ENCODE peak calls at places on chromosome 1, in seven cellular contexts. L is stimulated activated naive CD8-positive, alpha-beta T cell treated with anti-CD3 and anti-CD28 coated beads, Interleukin-15, amount 100 ng/mL, for 72 hours; M is stimulated activated CD8-positive, alpha-beta memory T cell treated with anti-CD3 and anti-CD28 coated beads, Interleukin-7, amount 100 ng/mL, for 24 hours; R is left ventricle myocardium inferior; F is MCF 10A; S is mucosa of gallbladder; E is SHP77. W is an unnamed sample.

GRCh38 chr1:86706018-86706417 is 1.6 kb downstream of the SH3GLB1 start:
- DNase-seq in F (peak; percentile 20), M (no peak), S (no peak), L (no peak), E (no peak), R (no peak), W (no peak)

GRCh38 chr1:225442156-225442555 is 14.3 kb upstream of the LBR start:
- DNase-seq in S (no peak), L (no peak), R (no peak), E (no peak), F (no peak), M (no peak), W (no peak)

GRCh38 chr1:22747021-22747734 is 36.5 kb downstream of the EPHB2 start:
- DNase-seq in S (no peak), M (no peak), F (peak; percentile 62), L (no peak), E (no peak), R (no peak), W (no peak)

GRCh38 chr1:157838966-157839365 is 2.6 kb downstream of the CD5L start:
- DNase-seq in M (no peak), R (no peak), L (no peak), F (no peak), E (no peak), S (no peak), W (no peak)

GRCh38 chr1:212677573-212677972 is 22.1 kb downstream of the BATF3 start:
- DNase-seq in E (no peak), L (no peak), R (no peak), M (no peak), F (no peak), S (no peak), W (no peak)

GRCh38 chr1:230423936-230424335 is 2.2 kb downstream of the PGBD5 start:
- DNase-seq in E (no peak), L (no peak), R (no peak), S (no peak), M (no peak), F (peak; percentile 53), W (no peak)

GRCh38 chr1:40592107-40592773 is 60.8 kb downstream of the ZNF684 start:
- DNase-seq in S (peak; percentile 19), R (no peak), E (peak; percentile 37), F (peak; percentile 64), L (peak; percentile 17), M (no peak), W (no peak)

GRCh38 chr1:31762726-31763670 is 1.1 kb downstream of the ADGRB2 start:
- DNase-seq in L (peak; percentile 75), E (peak; percentile 90), M (peak; percentile 32), R (peak; percentile 60), S (peak; percentile 54), F (peak; percentile 59), W (peak; percentile 59)

GRCh38 chr1:12180315-12180714 is 13.5 kb downstream of the TNFRSF1B start:
- DNase-seq in L (no peak), F (peak; percentile 27), E (no peak), S (peak; percentile 75), M (no peak), R (peak; percentile 69), W (no peak)

GRCh38 chr1:29669912-29670311 is 433.6 kb downstream of the PTPRU start:
- DNase-seq in R (no peak), L (no peak), S (no peak), E (no peak), F (no peak), M (no peak), W (peak; percentile 1)

GRCh38 chr1:246549665-246550064 is 16.4 kb downstream of the TFB2M start:
- DNase-seq in R (no peak), S (no peak), E (no peak), F (no peak), L (no peak), M (no peak), W (no peak)

GRCh38 chr1:182634306-182635072 is 30.3 kb upstream of the RGS16 start:
- DNase-seq in S (no peak), E (peak; percentile 86), L (no peak), R (no peak), F (no peak), M (no peak), W (no peak)

GRCh38 chr1:202397256-202397655 is 48.8 kb downstream of the PPP1R12B start:
- DNase-seq in R (no peak), F (no peak), E (no peak), L (no peak), S (no peak), M (no peak), W (no peak)

GRCh38 chr1:102262994-102263393 is 266.3 kb upstream of the OLFM3 start:
- DNase-seq in S (no peak), E (no peak), F (no peak), M (no peak), L (no peak), R (no peak), W (no peak)

GRCh38 chr1:224534731-224535130 is 81.4 kb upstream of the CNIH3 start:
- DNase-seq in F (no peak), L (no peak), R (no peak), E (no peak), M (no peak), S (no peak), W (no peak)